ENCODE peak calls at places on chromosomes 5 and 9, in four cellular contexts. B, M, I and Q are unnamed samples.

GRCh38 chr9:136093995-136094881 is 851 bp downstream of the NACC2 start:
- DNase-seq in M (peak), B (no peak), I (peak), Q (no peak)

GRCh38 chr5:83567741-83568530 is 96.4 kb downstream of the VCAN start:
- DNase-seq in I (no peak), B (no peak), M (no peak), Q (no peak)

GRCh38 chr5:59959330-59959729 is 65.8 kb upstream of the PDE4D start:
- DNase-seq in B (no peak), I (no peak), M (no peak), Q (no peak)

GRCh38 chr9:33686942-33687341 is 108.4 kb upstream of the PRSS3 start:
- DNase-seq in M (no peak), I (no peak), B (no peak), Q (no peak)

GRCh38 chr9:113574381-113575262 is 111.1 kb downstream of the RGS3 start:
- DNase-seq in B (no peak), M (no peak), I (no peak), Q (no peak)

GRCh38 chr9:127808347-127809001 is 5.8 kb downstream of the FPGS start:
- DNase-seq in M (peak), I (no peak), B (no peak), Q (no peak)

GRCh38 chr5:157166164-157166493 is at the start of gene GARIN3:
- DNase-seq in I (no peak), M (no peak), B (no peak), Q (no peak)

GRCh38 chr9:110753734-110754231 is 85.2 kb downstream of the MUSK start:
- DNase-seq in I (no peak), M (peak), B (no peak), Q (no peak)

GRCh38 chr9:111700776-111701175 is 39.4 kb downstream of the GNG10 start:
- DNase-seq in B (no peak), I (no peak), M (no peak), Q (no peak)

GRCh38 chr5:111820072-111820471 is 63.1 kb upstream of the NREP start:
- DNase-seq in I (no peak), B (no peak), M (no peak), Q (no peak)

GRCh38 chr9:112135706-112136105 is 39.4 kb downstream of the SUSD1 start:
- DNase-seq in I (peak), B (no peak), M (no peak), Q (no peak)

GRCh38 chr9:109903515-109904138 is 123.6 kb downstream of the PALM2AKAP2 start:
- DNase-seq in M (peak), I (peak), B (peak), Q (peak)

GRCh38 chr5:11468334-11469039 is 435.8 kb downstream of the CTNND2 start:
- DNase-seq in I (no peak), M (no peak), B (no peak), Q (no peak)

GRCh38 chr9:126327016-126327749 is 554 bp downstream of the MVB12B start:
- DNase-seq in M (peak), I (no peak), B (peak), Q (peak)

GRCh38 chr5:54570923-54571322 is 53.4 kb downstream of the SNX18 start:
- DNase-seq in B (no peak), I (no peak), M (no peak), Q (no peak)

GRCh38 chr5:149428032-149428431 is 48.9 kb upstream of the IL17B start:
- DNase-seq in I (no peak), M (no peak), B (no peak), Q (no peak)

GRCh38 chr9:136322756-136323330 is 4.5 kb upstream of the GPSM1 start:
- DNase-seq in I (no peak), M (no peak), B (no peak), Q (no peak)

GRCh38 chr5:159582756-159583523 is 252.7 kb upstream of the IL12B start:
- DNase-seq in I (no peak), M (no peak), B (no peak), Q (no peak)

GRCh38 chr5:17378346-17378984 is 119.6 kb upstream of the TAF11L2 start:
- DNase-seq in I (no peak), M (no peak), B (no peak), Q (no peak)

GRCh38 chr5:141864371-141865370 is 13.5 kb downstream of the PCDH1 start:
- DNase-seq in B (no peak), I (no peak), M (no peak), Q (no peak)

GRCh38 chr5:74945561-74946165 is 79.5 kb upstream of the FAM169A start:
- DNase-seq in M (no peak), I (no peak), B (no peak), Q (no peak)

GRCh38 chr5:97009212-97009898 is 73.5 kb downstream of the LNPEP start:
- DNase-seq in M (peak), B (no peak), I (peak), Q (no peak)

GRCh38 chr5:39411051-39411450 is 13.7 kb downstream of the DAB2 start:
- DNase-seq in M (no peak), I (no peak), B (no peak), Q (no peak)

GRCh38 chr5:158609729-158610128 is 490.0 kb downstream of the EBF1 start:
- DNase-seq in I (no peak), M (no peak), B (no peak), Q (no peak)

GRCh38 chr9:113649054-113649453 is 185.5 kb downstream of the RGS3 start:
- DNase-seq in B (no peak), I (no peak), M (peak), Q (no peak)

GRCh38 chr5:25027016-25027415 is 382.2 kb upstream of the CDH10 start:
- DNase-seq in B (no peak), I (no peak), M (no peak), Q (no peak)

GRCh38 chr5:154397652-154398406 is 48.0 kb upstream of the SAP30L start:
- DNase-seq in B (no peak), I (no peak), M (peak), Q (no peak)

GRCh38 chr5:167716376-167716775 is 575.1 kb upstream of the WWC1 start:
- DNase-seq in I (no peak), M (no peak), B (no peak), Q (no peak)

GRCh38 chr9:89878687-89879086 is 273.9 kb downstream of the GADD45G start:
- DNase-seq in B (peak), M (peak), I (peak), Q (no peak)

DNA sequence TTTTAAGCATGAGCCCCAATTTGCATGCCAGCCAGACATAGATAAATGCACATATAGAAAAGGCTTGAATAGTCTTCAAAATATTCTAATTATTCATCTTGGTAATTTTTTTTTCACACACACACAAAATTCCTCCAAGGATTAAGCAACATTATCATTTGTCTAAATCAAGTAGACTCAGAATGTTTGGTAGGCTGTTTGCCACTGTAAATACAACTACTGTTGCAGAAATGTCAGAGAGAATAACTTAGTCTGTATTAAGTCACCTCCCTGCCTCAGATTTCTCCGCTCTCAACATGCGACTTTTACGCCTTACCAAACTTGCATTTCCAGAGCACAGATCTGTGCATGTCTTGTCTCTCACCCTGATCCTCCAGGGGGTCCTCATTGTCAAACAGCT is 265.6 kb upstream of the C9orf72 start:
- DNase-seq in B (no peak), I (no peak), M (no peak), Q (no peak)
- TF ChIP-seq TEAD4 in B (no peak), I (no peak), M (no peak), Q (no peak)

GRCh38 chr5:2185646-2186471 is 303.1 kb upstream of the IRX4 start:
- DNase-seq in M (no peak), B (peak), I (no peak), Q (no peak)
- TF ChIP-seq TEAD4 in M (no peak), B (no peak), I (no peak), Q (no peak)

GRCh38 chr5:113232667-113233066 is 202.1 kb downstream of the TSSK1B start:
- DNase-seq in B (peak), I (no peak), M (no peak), Q (no peak)
- TF ChIP-seq TEAD4 in B (no peak), I (no peak), M (no peak), Q (no peak)

GRCh38 chr5:140710899-140711552 is 10.8 kb downstream of the ZMAT2 start:
- DNase-seq in I (peak), M (peak), B (peak), Q (peak)
- TF ChIP-seq TEAD4 in I (no peak), M (peak), B (no peak), Q (no peak)

GRCh38 chr5:136153581-136154236 is 21.1 kb downstream of the SMAD5 start:
- DNase-seq in I (peak), B (no peak), M (no peak), Q (no peak)

GRCh38 chr5:136155769-136156168 is 23.1 kb downstream of the SMAD5 start:
- DNase-seq in B (no peak), I (no peak), M (no peak), Q (no peak)

GRCh38 chr5:136157514-136157913 is 24.9 kb downstream of the SMAD5 start:
- DNase-seq in I (no peak), B (no peak), M (no peak), Q (no peak)

GRCh38 chr5:136159457-136159856 is 26.8 kb downstream of the SMAD5 start:
- DNase-seq in M (no peak), I (no peak), B (no peak), Q (no peak)

GRCh38 chr5:136155078-136155477 is 22.4 kb downstream of the SMAD5 start:
- DNase-seq in B (no peak), I (no peak), M (no peak), Q (no peak)
- TF ChIP-seq TEAD4 in B (no peak), I (no peak), M (no peak), Q (no peak)

GRCh38 chr5:175037820-175038219 is 313.4 kb downstream of the MSX2 start:
- DNase-seq in I (no peak), M (no peak), B (no peak), Q (no peak)
- TF ChIP-seq TEAD4 in I (no peak), M (no peak), B (no peak), Q (no peak)

DNA sequence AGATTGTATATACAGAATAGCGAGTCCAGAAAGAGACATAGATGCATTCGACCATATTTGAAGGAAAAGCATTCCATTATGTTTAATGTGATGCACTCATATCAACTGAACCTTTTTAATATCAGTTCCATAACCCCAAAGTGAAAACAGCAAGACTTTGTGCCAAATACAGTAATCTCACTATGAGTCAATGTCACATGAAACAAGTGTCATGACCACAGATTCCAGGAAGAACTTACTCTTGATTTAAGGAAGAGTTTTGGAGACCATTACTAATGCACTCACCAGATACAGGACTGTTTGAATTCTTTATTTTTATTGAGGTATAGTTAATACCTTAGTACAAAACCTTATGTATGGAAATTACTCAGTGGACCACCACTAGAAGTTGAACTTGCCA is 220.5 kb downstream of the SH3GL2 start:
- DNase-seq in M (no peak), B (no peak), I (no peak), Q (no peak)
- TF ChIP-seq TEAD4 in M (no peak), B (no peak), I (no peak), Q (no peak)

DNA sequence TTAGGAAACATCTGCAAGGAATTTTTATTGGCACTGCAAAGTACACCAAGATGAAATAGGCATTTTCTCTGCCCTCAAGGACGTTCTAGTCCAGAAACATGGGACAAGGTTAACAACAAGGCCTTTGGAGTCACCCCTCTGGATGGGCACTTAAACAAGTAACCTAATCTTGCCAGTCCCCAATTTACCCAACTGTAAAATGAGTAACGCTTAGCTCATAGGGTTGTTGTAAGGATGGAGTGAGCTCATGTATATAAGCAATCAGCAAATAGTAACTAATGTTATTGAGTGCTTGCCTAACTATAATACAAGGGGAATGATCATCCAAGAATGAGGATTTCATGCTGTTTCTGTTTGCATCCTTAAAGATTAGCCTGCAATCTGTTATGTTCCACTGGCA is 189.3 kb downstream of the PAPPA start:
- DNase-seq in M (no peak), B (no peak), I (no peak), Q (no peak)
- TF ChIP-seq TEAD4 in M (no peak), B (no peak), I (no peak), Q (no peak)

GRCh38 chr5:125508225-125508624 is 761.8 kb upstream of the ZNF608 start:
- DNase-seq in I (no peak), M (no peak), B (no peak), Q (no peak)

GRCh38 chr5:125505062-125505461 is 758.6 kb upstream of the ZNF608 start:
- DNase-seq in B (no peak), I (no peak), M (no peak), Q (no peak)

GRCh38 chr5:125510651-125511050 is 764.2 kb upstream of the ZNF608 start:
- DNase-seq in I (no peak), B (no peak), M (no peak), Q (no peak)
- TF ChIP-seq TEAD4 in I (no peak), B (no peak), M (no peak), Q (no peak)

GRCh38 chr9:38620483-38621433 is at the start of gene ANKRD18A:
- DNase-seq in I (no peak), B (peak), M (peak), Q (peak)

GRCh38 chr9:38622961-38623360 is 2.6 kb upstream of the ANKRD18A start:
- DNase-seq in M (no peak), B (no peak), I (no peak), Q (no peak)

GRCh38 chr9:38621434-38622082 is 1.2 kb upstream of the ANKRD18A start:
- DNase-seq in I (no peak), M (peak), B (peak), Q (peak)

GRCh38 chr9:38622083-38622674 is 1.8 kb upstream of the ANKRD18A start:
- DNase-seq in B (peak), M (peak), I (no peak), Q (peak)

GRCh38 chr9:38619556-38620447 is 594 bp downstream of the ANKRD18A start:
- DNase-seq in I (no peak), M (peak), B (peak), Q (peak)
- TF ChIP-seq TEAD4 in I (no peak), M (no peak), B (no peak), Q (no peak)